ENCODE peak calls at places on chromosomes 5 and 9, in five cellular contexts. B is Karpas-422, X is cardiac muscle cell, I is substantia nigra, C is psoas muscle. E is an unnamed sample.
A peak's percentile ranks its signal among the peaks of the same experiment; 100 is the strongest.

GRCh38 chr5:107376546-107377276 is 294.0 kb downstream of the EFNA5 start:
- DNase-seq in B (no peak), X (no peak), I (no peak), C (no peak), E (no peak)

GRCh38 chr9:31323726-31324444 is 1060.6 kb upstream of the ACO1 start:
- DNase-seq in B (no peak), X (no peak), I (no peak), C (no peak), E (no peak)

GRCh38 chr5:107324071-107324470 is 346.7 kb downstream of the EFNA5 start:
- DNase-seq in B (no peak), X (no peak), I (no peak), C (no peak), E (no peak)

GRCh38 chr5:52896524-52897237 is 92.5 kb upstream of the ITGA2 start:
- DNase-seq in B (no peak), X (no peak), I (no peak), C (no peak), E (no peak)

GRCh38 chr5:2136728-2137333 is 254.1 kb upstream of the IRX4 start:
- DNase-seq in B (no peak), X (no peak), I (no peak), C (no peak), E (no peak)

GRCh38 chr5:92560698-92561361 is 1020.2 kb downstream of the NR2F1-AS1 start:
- DNase-seq in B (no peak), X (no peak), I (no peak), C (no peak), E (no peak)

GRCh38 chr9:19741178-19741577 is 47.7 kb downstream of the SLC24A2 start:
- DNase-seq in B (no peak), X (no peak), I (no peak), C (no peak), E (no peak)

GRCh38 chr9:77291714-77292113 is 114.4 kb downstream of the VPS13A start:
- DNase-seq in B (peak; percentile 47), X (no peak), I (no peak), C (no peak), E (no peak)

GRCh38 chr5:5708367-5708919 is 286.0 kb downstream of the ICE1 start:
- DNase-seq in B (no peak), X (no peak), I (no peak), C (no peak), E (no peak)

GRCh38 chr9:109442716-109443115 is 55.4 kb downstream of the PTPN3 start:
- DNase-seq in B (no peak), X (no peak), I (no peak), C (no peak), E (no peak)

GRCh38 chr9:132505961-132506691 is 76.3 kb upstream of the BARHL1 start:
- DNase-seq in B (no peak), X (no peak), I (no peak), C (no peak), E (no peak)

GRCh38 chr9:33306037-33306436 is 15.7 kb downstream of the NFX1 start:
- DNase-seq in B (no peak), X (no peak), I (no peak), C (no peak), E (no peak)

GRCh38 chr5:27592231-27592630 is 553.8 kb upstream of the CDH9 start:
- DNase-seq in B (no peak), X (no peak), I (no peak), C (no peak), E (no peak)

GRCh38 chr9:93092171-93092991 is 3.6 kb upstream of the CARD19 start:
- DNase-seq in B (no peak), X (no peak), I (no peak), C (no peak), E (no peak)

GRCh38 chr9:109411818-109412352 is 86.2 kb downstream of the PTPN3 start:
- DNase-seq in B (peak; percentile 62), X (peak; percentile 37), I (no peak), C (no peak), E (no peak)

GRCh38 chr5:54173251-54173650 is 137.1 kb downstream of the ARL15 start:
- DNase-seq in B (no peak), X (no peak), I (no peak), C (no peak), E (no peak)
- H3K27ac ChIP-seq in B (no peak overlapping the region), X (no peak overlapping the region), I (no peak overlapping the region), C (no peak overlapping the region), E (no peak overlapping the region)

DNA sequence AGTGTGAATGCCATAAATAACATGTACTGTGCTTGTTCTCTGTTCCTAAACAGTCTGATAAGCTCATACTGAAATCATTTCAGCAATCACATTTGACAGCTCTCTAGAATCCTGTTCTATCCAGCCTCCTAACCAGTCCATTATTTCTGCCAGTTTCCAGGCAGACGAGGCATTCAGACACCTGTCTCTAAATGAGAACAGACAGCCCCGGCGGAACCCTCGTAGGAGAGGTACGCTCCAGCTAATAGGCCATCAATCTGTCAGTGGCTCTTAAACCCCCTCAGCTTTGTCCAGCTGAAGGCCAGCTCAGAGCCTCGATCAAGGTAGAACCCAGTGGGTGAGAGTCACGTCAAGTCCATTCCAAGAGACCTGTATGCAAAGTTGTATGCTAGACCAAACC is 272.3 kb downstream of the GLIS3 start:
- DNase-seq in B (no peak), X (no peak), I (no peak), C (no peak), E (no peak)
- H3K27ac ChIP-seq in B (no peak overlapping the region), X (no peak overlapping the region), I (no peak overlapping the region), C (no peak overlapping the region), E (no peak overlapping the region)

GRCh38 chr5:17426104-17426739 is 71.8 kb upstream of the TAF11L2 start:
- DNase-seq in B (no peak), X (no peak), I (no peak), C (no peak), E (no peak)
- H3K27ac ChIP-seq in B (no peak overlapping the region), X (no peak overlapping the region), I (no peak overlapping the region), C (no peak overlapping the region), E (no peak overlapping the region)

DNA sequence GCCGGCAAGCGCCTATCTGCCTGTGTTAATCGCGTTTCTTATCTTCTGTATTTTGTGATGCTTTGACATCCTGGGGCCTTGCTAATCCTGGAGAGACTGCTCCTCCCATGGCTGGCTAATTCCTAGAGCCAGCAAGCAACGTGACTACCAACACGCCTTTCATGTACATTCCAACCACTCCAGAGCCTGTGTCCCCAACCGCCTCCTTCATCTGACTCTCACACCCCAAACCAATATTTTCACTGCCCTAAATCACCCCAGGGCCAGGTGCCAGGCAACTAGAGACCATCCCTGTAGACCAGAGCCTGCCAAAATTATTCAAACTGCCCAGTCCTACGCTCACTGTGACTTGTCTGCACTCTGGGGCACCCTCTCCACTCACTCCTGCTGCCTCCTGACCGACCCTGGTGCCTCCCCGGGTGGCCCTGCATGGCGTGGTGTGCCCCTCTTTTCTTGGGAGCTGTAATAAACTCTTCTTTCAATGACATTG is 50.5 kb upstream of the COL5A1 start:
- DNase-seq in B (no peak), X (no peak), I (no peak), C (no peak), E (no peak)
- H3K27ac ChIP-seq in B (no peak overlapping the region), X (no peak overlapping the region), I (no peak overlapping the region), C (no peak overlapping the region), E (no peak overlapping the region)

GRCh38 chr5:147397616-147398015 is 112.3 kb downstream of the DPYSL3 start:
- DNase-seq in B (peak; percentile 73), X (no peak), I (no peak), C (no peak), E (no peak)
- H3K27ac ChIP-seq in B (no peak overlapping the region), X (peak overlapping the region; percentile 41), I (no peak overlapping the region), C (no peak overlapping the region), E (no peak overlapping the region)

GRCh38 chr5:39178171-39178570 is 41.2 kb downstream of the FYB1 start:
- DNase-seq in B (peak; percentile 62), X (no peak), I (no peak), C (no peak), E (no peak)
- H3K27ac ChIP-seq in B (peak overlapping the region; percentile 93), X (no peak overlapping the region), I (no peak overlapping the region), C (no peak overlapping the region), E (peak overlapping the region; percentile 85)

DNA sequence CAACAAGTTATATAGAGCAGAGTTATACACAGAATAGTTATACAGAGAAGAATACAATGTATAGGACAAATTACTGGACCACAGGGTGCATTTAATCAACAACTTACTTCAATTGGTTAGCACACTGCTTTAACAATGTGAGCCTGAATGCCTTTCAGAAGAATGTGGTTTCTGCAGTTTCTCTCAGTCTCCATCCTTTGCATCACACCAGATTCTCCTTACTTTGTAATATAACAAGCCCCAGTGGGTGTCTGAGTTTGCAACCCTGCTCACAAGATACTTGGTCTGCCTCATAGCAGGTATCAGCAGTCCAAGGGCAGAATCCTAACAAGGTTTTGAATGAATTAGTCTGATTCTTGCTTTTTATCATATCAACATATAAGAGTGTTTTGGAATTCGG is 114.6 kb downstream of the GABRB2 start:
- DNase-seq in B (no peak), X (no peak), I (no peak), C (no peak), E (no peak)
- H3K27ac ChIP-seq in B (no peak overlapping the region), X (no peak overlapping the region), I (no peak overlapping the region), C (no peak overlapping the region), E (no peak overlapping the region)

GRCh38 chr5:87389635-87390034 is 23.1 kb downstream of the CCNH start:
- DNase-seq in B (no peak), X (no peak), I (no peak), C (no peak), E (no peak)

GRCh38 chr5:87388129-87388528 is 24.6 kb downstream of the CCNH start:
- DNase-seq in B (no peak), X (no peak), I (no peak), C (no peak), E (no peak)

GRCh38 chr5:87392170-87392569 is 20.6 kb downstream of the CCNH start:
- DNase-seq in B (no peak), X (no peak), I (no peak), C (no peak), E (no peak)

GRCh38 chr5:87390075-87390474 is 22.7 kb downstream of the CCNH start:
- DNase-seq in B (no peak), X (no peak), I (no peak), C (no peak), E (no peak)

GRCh38 chr5:87390576-87391199 is 22.0 kb downstream of the CCNH start:
- DNase-seq in B (no peak), X (no peak), I (no peak), C (no peak), E (no peak)
- H3K27ac ChIP-seq in B (no peak overlapping the region), X (peak overlapping the region; percentile 57), I (no peak overlapping the region), C (no peak overlapping the region), E (no peak overlapping the region)

E was measured in CD4-positive, alpha-beta T cell.